ENCODE peak calls at places on chromosomes 4 and X, in ten cellular contexts. J, U, K, M, L, Z, G, N, E and H are unnamed samples.

GRCh38 chr4:19803406-19803805 is 448.3 kb upstream of the SLIT2 start:
- DNase-seq in J (no peak), U (no peak), K (peak), M (no peak), L (no peak), Z (no peak), G (no peak), N (no peak), E (no peak), H (no peak)

GRCh38 chrX:19672211-19672814 is 157.0 kb upstream of the MAP3K15 start:
- DNase-seq in J (no peak), U (no peak), K (no peak), M (peak), L (peak), Z (no peak), G (no peak), N (no peak), E (no peak), H (no peak)

GRCh38 chr4:143348233-143349077 is 11.8 kb downstream of the GAB1 start:
- DNase-seq in J (no peak), U (no peak), K (no peak), M (no peak), L (no peak), Z (no peak), G (no peak), N (no peak), E (no peak), H (no peak)

GRCh38 chr4:165464813-165465381 is 86.1 kb downstream of the CPE start:
- DNase-seq in J (no peak), U (no peak), K (peak), M (no peak), L (peak), Z (no peak), G (no peak), N (peak), E (peak), H (no peak)

GRCh38 chrX:30504309-30504708 is 73.3 kb downstream of the TASL start:
- DNase-seq in J (no peak), U (no peak), K (peak), M (no peak), L (peak), Z (no peak), G (no peak), N (peak), E (peak), H (no peak)

GRCh38 chr4:187370918-187371317 is 624.7 kb upstream of the ZFP42 start:
- DNase-seq in J (no peak), U (no peak), K (no peak), M (no peak), L (no peak), Z (no peak), G (no peak), N (no peak), E (no peak), H (no peak)

GRCh38 chr4:68299492-68300457 is 50.1 kb downstream of the YTHDC1 start:
- DNase-seq in J (no peak), U (no peak), K (no peak), M (no peak), L (no peak), Z (no peak), G (no peak), N (no peak), E (no peak), H (no peak)

GRCh38 chr4:73315091-73315490 is 56.5 kb upstream of the ANKRD17 start:
- DNase-seq in J (no peak), U (no peak), K (peak), M (no peak), L (peak), Z (no peak), G (no peak), N (peak), E (no peak), H (no peak)

GRCh38 chr4:48173055-48173991 is 39.3 kb upstream of the TXK start:
- DNase-seq in J (no peak), U (no peak), K (peak), M (no peak), L (peak), Z (no peak), G (no peak), N (peak), E (no peak), H (no peak)

GRCh38 chrX:155112171-155112570 is 40.9 kb downstream of the BRCC3 start:
- DNase-seq in J (no peak), U (no peak), K (no peak), M (no peak), L (no peak), Z (no peak), G (no peak), N (no peak), E (no peak), H (no peak)

GRCh38 chrX:118347131-118347530 is 1.2 kb downstream of the WDR44 start:
- DNase-seq in J (no peak), U (no peak), K (peak), M (no peak), L (peak), Z (no peak), G (no peak), N (peak), E (peak), H (no peak)

GRCh38 chrX:16958356-16958755 is 11.9 kb downstream of the REPS2 start:
- DNase-seq in J (no peak), U (no peak), K (no peak), M (no peak), L (no peak), Z (no peak), G (no peak), N (no peak), E (no peak), H (no peak)

GRCh38 chrX:118702741-118703140 is 24.7 kb upstream of the IL13RA1 start:
- DNase-seq in J (no peak), U (no peak), K (no peak), M (no peak), L (no peak), Z (no peak), G (no peak), N (no peak), E (no peak), H (no peak)

GRCh38 chrX:103464071-103464773 is 55.1 kb downstream of the RAB40A start:
- DNase-seq in J (no peak), U (peak), K (peak), M (peak), L (peak), Z (no peak), G (no peak), N (peak), E (peak), H (peak)

GRCh38 chr4:20412072-20412471 is 160.4 kb downstream of the SLIT2 start:
- DNase-seq in J (no peak), U (no peak), K (peak), M (no peak), L (no peak), Z (no peak), G (no peak), N (no peak), E (no peak), H (no peak)

GRCh38 chr4:26412381-26413372 is 77.6 kb downstream of the CCKAR start:
- DNase-seq in J (no peak), U (no peak), K (peak), M (no peak), L (no peak), Z (no peak), G (no peak), N (peak), E (no peak), H (no peak)

GRCh38 chr4:186807131-186807530 is 83.5 kb upstream of the FAT1 start:
- DNase-seq in J (no peak), U (no peak), K (no peak), M (no peak), L (no peak), Z (no peak), G (no peak), N (peak), E (no peak), H (no peak)

GRCh38 chrX:66632473-66632872 is 6.4 kb downstream of the EDA2R start:
- DNase-seq in J (no peak), U (no peak), K (peak), M (no peak), L (no peak), Z (no peak), G (no peak), N (peak), E (no peak), H (no peak)

GRCh38 chrX:120575379-120576114 is 14.8 kb upstream of the CUL4B start:
- DNase-seq in J (no peak), U (no peak), K (no peak), M (no peak), L (no peak), Z (no peak), G (no peak), N (no peak), E (no peak), H (no peak)

GRCh38 chrX:152873361-152873760 is 24.5 kb upstream of the ZNF185 start:
- DNase-seq in J (no peak), U (no peak), K (no peak), M (no peak), L (no peak), Z (no peak), G (no peak), N (no peak), E (no peak), H (no peak)

GRCh38 chr4:53676402-53676871 is 85.2 kb upstream of the LNX1 start:
- DNase-seq in J (no peak), U (no peak), K (peak), M (no peak), L (peak), Z (no peak), G (no peak), N (peak), E (no peak), H (no peak)

GRCh38 chr4:150518559-150518958 is 63.4 kb upstream of the MAB21L2 start:
- DNase-seq in J (no peak), U (no peak), K (peak), M (no peak), L (peak), Z (no peak), G (no peak), N (peak), E (no peak), H (no peak)